ENCODE peak calls at places on chromosomes 13 and 19, in six cellular contexts. One of them, this sample, is unnamed.

GRCh38 chr13:113758651-113759524 is at the start of gene TMEM255B:
- DNase-seq in stomach: peak; percentile 88
- DNase-seq in HCT116: peak; percentile 10
- DNase-seq in transverse colon: peak; percentile 88
- DNase-seq in esophagus muscularis mucosa: peak; percentile 96
- DNase-seq in prostate gland: peak; percentile 71
- DNase-seq in this sample: peak; percentile 63

GRCh38 chr19:343941-344624 is 513 bp downstream of the MIER2 start:
- DNase-seq in stomach: no peak
- DNase-seq in HCT116: no peak
- DNase-seq in transverse colon: no peak
- DNase-seq in esophagus muscularis mucosa: no peak
- DNase-seq in prostate gland: no peak
- DNase-seq in this sample: no peak

GRCh38 chr13:73450583-73450982 is 391.8 kb downstream of the KLF5 start:
- DNase-seq in stomach: no peak
- DNase-seq in HCT116: no peak
- DNase-seq in transverse colon: no peak
- DNase-seq in esophagus muscularis mucosa: no peak
- DNase-seq in prostate gland: no peak
- DNase-seq in this sample: no peak

GRCh38 chr13:51453959-51454703 is 1.3 kb upstream of the INTS6 start:
- DNase-seq in stomach: no peak
- DNase-seq in HCT116: no peak
- DNase-seq in transverse colon: peak; percentile 33
- DNase-seq in esophagus muscularis mucosa: no peak
- DNase-seq in prostate gland: peak; percentile 23
- DNase-seq in this sample: peak; percentile 52

GRCh38 chr13:66805657-66806056 is 424.5 kb downstream of the PCDH9 start:
- DNase-seq in stomach: peak; percentile 35
- DNase-seq in HCT116: no peak
- DNase-seq in transverse colon: no peak
- DNase-seq in esophagus muscularis mucosa: no peak
- DNase-seq in prostate gland: no peak
- DNase-seq in this sample: no peak

GRCh38 chr13:51765142-51765515 is 38.8 kb downstream of the DHRS12 start:
- DNase-seq in stomach: no peak
- DNase-seq in HCT116: no peak
- DNase-seq in transverse colon: no peak
- DNase-seq in esophagus muscularis mucosa: no peak
- DNase-seq in prostate gland: no peak
- DNase-seq in this sample: no peak

GRCh38 chr19:5808120-5808816 is 3.4 kb downstream of the NRTN start:
- DNase-seq in stomach: no peak
- DNase-seq in HCT116: no peak
- DNase-seq in transverse colon: no peak
- DNase-seq in esophagus muscularis mucosa: no peak
- DNase-seq in prostate gland: no peak
- DNase-seq in this sample: no peak

GRCh38 chr13:73865027-73865426 is 269.2 kb downstream of the KLF12 start:
- DNase-seq in stomach: no peak
- DNase-seq in HCT116: no peak
- DNase-seq in transverse colon: no peak
- DNase-seq in esophagus muscularis mucosa: no peak
- DNase-seq in prostate gland: no peak
- DNase-seq in this sample: no peak

GRCh38 chr13:62014299-62014698 is 598.6 kb upstream of the PCDH20 start:
- DNase-seq in stomach: no peak
- DNase-seq in HCT116: peak; percentile 24
- DNase-seq in transverse colon: no peak
- DNase-seq in esophagus muscularis mucosa: no peak
- DNase-seq in prostate gland: no peak
- DNase-seq in this sample: no peak

GRCh38 chr19:10390652-10391286 is 10.4 kb upstream of the TYK2 start:
- DNase-seq in stomach: peak; percentile 79
- DNase-seq in HCT116: peak; percentile 76
- DNase-seq in transverse colon: peak; percentile 71
- DNase-seq in esophagus muscularis mucosa: no peak
- DNase-seq in prostate gland: peak; percentile 75
- DNase-seq in this sample: peak; percentile 74

GRCh38 chr13:35822666-35823065 is 308.5 kb downstream of the DCLK1 start:
- DNase-seq in stomach: no peak
- DNase-seq in HCT116: no peak
- DNase-seq in transverse colon: no peak
- DNase-seq in esophagus muscularis mucosa: no peak
- DNase-seq in prostate gland: no peak
- DNase-seq in this sample: no peak

GRCh38 chr19:15038304-15038703 is 11.0 kb upstream of the CASP14 start:
- DNase-seq in stomach: no peak
- DNase-seq in HCT116: no peak
- DNase-seq in transverse colon: no peak
- DNase-seq in esophagus muscularis mucosa: no peak
- DNase-seq in prostate gland: peak; percentile 81
- DNase-seq in this sample: no peak

GRCh38 chr19:30447276-30447870 is 75.2 kb downstream of the ZNF536 start:
- DNase-seq in stomach: no peak
- DNase-seq in HCT116: no peak
- DNase-seq in transverse colon: no peak
- DNase-seq in esophagus muscularis mucosa: no peak
- DNase-seq in prostate gland: no peak
- DNase-seq in this sample: no peak

GRCh38 chr19:10501971-10502523 is 1.1 kb downstream of the KEAP1 start:
- DNase-seq in stomach: peak; percentile 98
- DNase-seq in HCT116: no peak
- DNase-seq in transverse colon: peak; percentile 89
- DNase-seq in esophagus muscularis mucosa: no peak
- DNase-seq in prostate gland: peak; percentile 83
- DNase-seq in this sample: peak; percentile 98

GRCh38 chr13:27643334-27644158 is 21.9 kb downstream of the POLR1D start:
- DNase-seq in stomach: no peak
- DNase-seq in HCT116: no peak
- DNase-seq in transverse colon: no peak
- DNase-seq in esophagus muscularis mucosa: no peak
- DNase-seq in prostate gland: no peak
- DNase-seq in this sample: no peak

GRCh38 chr13:74093691-74094090 is 40.5 kb downstream of the KLF12 start:
- DNase-seq in stomach: no peak
- DNase-seq in HCT116: no peak
- DNase-seq in transverse colon: no peak
- DNase-seq in esophagus muscularis mucosa: no peak
- DNase-seq in prostate gland: no peak
- DNase-seq in this sample: no peak

GRCh38 chr13:75161804-75162203 is 320.2 kb downstream of the TBC1D4 start:
- DNase-seq in stomach: no peak
- DNase-seq in HCT116: no peak
- DNase-seq in transverse colon: no peak
- DNase-seq in esophagus muscularis mucosa: no peak
- DNase-seq in prostate gland: no peak
- DNase-seq in this sample: no peak

GRCh38 chr19:13164370-13165090 is 14.3 kb downstream of the IER2 start:
- DNase-seq in stomach: peak; percentile 47
- DNase-seq in HCT116: no peak
- DNase-seq in transverse colon: peak; percentile 75
- DNase-seq in esophagus muscularis mucosa: no peak
- DNase-seq in prostate gland: no peak
- DNase-seq in this sample: peak; percentile 64

GRCh38 chr13:37194428-37194861 is 89.0 kb upstream of the CSNK1A1L start:
- DNase-seq in stomach: no peak
- DNase-seq in HCT116: no peak
- DNase-seq in transverse colon: no peak
- DNase-seq in esophagus muscularis mucosa: no peak
- DNase-seq in prostate gland: no peak
- DNase-seq in this sample: no peak

GRCh38 chr13:92896842-92897241 is 329.8 kb upstream of the GPC6 start:
- DNase-seq in stomach: no peak
- DNase-seq in HCT116: no peak
- DNase-seq in transverse colon: no peak
- DNase-seq in esophagus muscularis mucosa: no peak
- DNase-seq in prostate gland: no peak
- DNase-seq in this sample: no peak

GRCh38 chr19:15194938-15195337 is 5.9 kb downstream of the NOTCH3 start:
- DNase-seq in stomach: no peak
- DNase-seq in HCT116: no peak
- DNase-seq in transverse colon: no peak
- DNase-seq in esophagus muscularis mucosa: no peak
- DNase-seq in prostate gland: no peak
- DNase-seq in this sample: no peak

GRCh38 chr19:18266863-18267686 is 7.2 kb downstream of the IQCN start:
- DNase-seq in stomach: no peak
- DNase-seq in HCT116: no peak
- DNase-seq in transverse colon: no peak
- DNase-seq in esophagus muscularis mucosa: no peak
- DNase-seq in prostate gland: no peak
- DNase-seq in this sample: no peak

GRCh38 chr19:18269336-18269735 is 4.9 kb downstream of the IQCN start:
- DNase-seq in stomach: no peak
- DNase-seq in HCT116: no peak
- DNase-seq in transverse colon: no peak
- DNase-seq in esophagus muscularis mucosa: no peak
- DNase-seq in prostate gland: no peak
- DNase-seq in this sample: no peak

GRCh38 chr19:18271433-18271841 is 2.8 kb downstream of the IQCN start:
- DNase-seq in stomach: no peak
- DNase-seq in HCT116: no peak
- DNase-seq in transverse colon: no peak
- DNase-seq in esophagus muscularis mucosa: no peak
- DNase-seq in prostate gland: no peak
- DNase-seq in this sample: no peak

GRCh38 chr19:18273566-18274302 is 518 bp downstream of the IQCN start:
- DNase-seq in stomach: no peak
- DNase-seq in HCT116: no peak
- DNase-seq in transverse colon: no peak
- DNase-seq in esophagus muscularis mucosa: no peak
- DNase-seq in prostate gland: no peak
- DNase-seq in this sample: no peak

GRCh38 chr19:18270304-18270703 is 3.9 kb downstream of the IQCN start:
- DNase-seq in stomach: no peak
- DNase-seq in HCT116: no peak
- DNase-seq in transverse colon: no peak
- DNase-seq in esophagus muscularis mucosa: no peak
- DNase-seq in prostate gland: no peak
- DNase-seq in this sample: no peak
- H3K27ac ChIP-seq in stomach: no peak overlapping the region
- H3K27ac ChIP-seq in HCT116: no peak overlapping the region
- H3K27ac ChIP-seq in transverse colon: no peak overlapping the region
- H3K27ac ChIP-seq in esophagus muscularis mucosa: no peak overlapping the region
- H3K27ac ChIP-seq in prostate gland: no peak overlapping the region
- H3K27ac ChIP-seq in this sample: no peak overlapping the region

DNA sequence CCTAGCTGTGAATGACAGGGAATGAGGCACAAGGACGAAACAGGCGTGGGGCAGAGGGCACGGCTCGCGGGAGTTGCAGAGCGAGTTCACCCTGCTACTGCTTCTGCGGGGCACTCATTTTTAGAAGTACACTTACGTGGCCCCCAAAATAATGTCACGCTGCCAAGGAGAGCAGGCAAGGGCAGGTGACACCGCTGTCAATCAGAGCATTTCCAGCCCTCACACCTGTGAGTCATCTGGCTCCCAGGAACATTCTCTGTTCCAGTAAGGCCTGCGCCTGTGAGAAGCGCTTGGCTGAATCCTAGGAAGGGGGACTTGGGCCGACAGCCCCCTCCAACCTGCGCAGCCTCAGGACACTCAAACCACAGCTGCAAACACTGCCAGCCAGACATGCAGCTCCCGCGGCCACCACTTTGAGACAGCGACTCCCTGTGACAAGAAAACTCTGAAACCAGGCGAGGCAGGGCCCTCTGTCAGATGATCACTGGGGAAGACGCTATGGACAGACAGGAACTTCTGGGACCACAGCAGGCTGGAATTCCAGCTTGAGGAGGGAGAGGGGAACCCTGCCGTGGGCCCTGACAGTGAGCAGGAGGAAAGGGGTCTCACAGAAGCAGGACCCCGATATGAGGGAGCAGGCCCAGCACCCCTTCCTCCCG is 12.7 kb downstream of the DOT1L start:
- DNase-seq in stomach: no peak
- DNase-seq in HCT116: no peak
- DNase-seq in transverse colon: no peak
- DNase-seq in esophagus muscularis mucosa: no peak
- DNase-seq in prostate gland: peak; percentile 61
- DNase-seq in this sample: no peak
- TF ChIP-seq POLR2AphosphoS5 in stomach: no peak
- TF ChIP-seq POLR2AphosphoS5 in HCT116: no peak
- TF ChIP-seq POLR2AphosphoS5 in transverse colon: no peak
- TF ChIP-seq POLR2AphosphoS5 in esophagus muscularis mucosa: no peak
- TF ChIP-seq POLR2AphosphoS5 in prostate gland: peak; percentile 60
- TF ChIP-seq POLR2AphosphoS5 in this sample: no peak

GRCh38 chr13:34749046-34749445 is 193.0 kb upstream of the NBEA start:
- DNase-seq in stomach: no peak
- DNase-seq in HCT116: no peak
- DNase-seq in transverse colon: no peak
- DNase-seq in esophagus muscularis mucosa: no peak
- DNase-seq in prostate gland: no peak
- DNase-seq in this sample: no peak
- H3K27ac ChIP-seq in stomach: peak overlapping the region; percentile 44
- H3K27ac ChIP-seq in HCT116: no peak overlapping the region
- H3K27ac ChIP-seq in transverse colon: no peak overlapping the region
- H3K27ac ChIP-seq in esophagus muscularis mucosa: no peak overlapping the region
- H3K27ac ChIP-seq in prostate gland: no peak overlapping the region
- H3K27ac ChIP-seq in this sample: peak overlapping the region; percentile 38

GRCh38 chr19:1455002-1455335 is 5.0 kb downstream of the APC2 start:
- DNase-seq in stomach: peak; percentile 54
- DNase-seq in HCT116: no peak
- DNase-seq in transverse colon: no peak
- DNase-seq in esophagus muscularis mucosa: no peak
- DNase-seq in prostate gland: no peak
- DNase-seq in this sample: no peak
- TF ChIP-seq POLR2AphosphoS5 in stomach: no peak
- TF ChIP-seq POLR2AphosphoS5 in HCT116: no peak
- TF ChIP-seq POLR2AphosphoS5 in transverse colon: no peak
- TF ChIP-seq POLR2AphosphoS5 in esophagus muscularis mucosa: no peak
- TF ChIP-seq POLR2AphosphoS5 in prostate gland: no peak
- TF ChIP-seq POLR2AphosphoS5 in this sample: no peak

DNA sequence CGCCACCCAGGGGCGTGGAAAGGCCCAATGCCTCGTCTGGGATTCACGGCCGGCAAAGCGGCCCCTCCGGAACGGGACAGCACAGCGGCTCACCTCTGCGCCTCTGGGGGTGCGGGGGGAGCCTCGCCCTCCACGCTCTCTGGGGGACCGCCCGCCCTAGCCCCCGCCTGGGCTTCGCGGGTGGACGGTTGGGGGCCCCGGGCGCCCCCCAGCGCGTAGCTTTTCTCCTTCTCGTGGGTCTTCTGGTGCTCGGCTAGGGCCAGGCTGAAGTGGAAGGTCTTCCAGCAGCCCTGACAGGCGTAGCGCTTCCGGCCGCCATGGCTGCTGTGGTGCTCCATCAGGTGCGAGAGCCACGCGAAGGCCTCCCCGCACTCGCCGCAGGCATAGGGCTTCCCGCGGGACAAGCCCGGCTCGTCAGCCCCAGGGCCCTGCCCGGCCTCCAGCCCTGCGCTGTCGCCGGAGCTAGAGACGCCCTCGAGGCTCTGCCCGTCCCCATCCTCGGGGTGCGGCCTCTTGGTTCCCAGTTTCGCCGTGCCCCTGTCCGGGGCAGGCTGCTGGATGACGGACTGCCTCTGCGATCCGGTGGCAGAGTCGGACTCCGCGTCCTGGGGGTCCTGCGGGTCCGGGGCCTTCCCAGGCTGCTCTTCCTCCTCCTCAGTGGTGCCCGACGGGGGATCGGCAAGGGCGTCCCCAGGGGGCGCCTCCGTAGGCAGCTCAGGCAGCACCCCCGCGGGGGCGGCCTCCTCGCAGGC is 13.3 kb downstream of the ZSCAN18 start:
- DNase-seq in stomach: no peak
- DNase-seq in HCT116: no peak
- DNase-seq in transverse colon: no peak
- DNase-seq in esophagus muscularis mucosa: no peak
- DNase-seq in prostate gland: no peak
- DNase-seq in this sample: no peak
- H3K27ac ChIP-seq in stomach: no peak overlapping the region
- H3K27ac ChIP-seq in HCT116: no peak overlapping the region
- H3K27ac ChIP-seq in transverse colon: no peak overlapping the region
- H3K27ac ChIP-seq in esophagus muscularis mucosa: no peak overlapping the region
- H3K27ac ChIP-seq in prostate gland: no peak overlapping the region
- H3K27ac ChIP-seq in this sample: no peak overlapping the region